ENCODE peak calls at places on chromosome 13, in four cellular contexts. P, F, R and N are unnamed samples.

GRCh38 chr13:44211753-44212152 is 161.9 kb upstream of the SERP2 start:
- DNase-seq in R (no peak), P (no peak), F (no peak), N (no peak)

GRCh38 chr13:37899753-37900152 is 30.2 kb upstream of the TRPC4 start:
- DNase-seq in P (no peak), R (no peak), F (peak), N (no peak)

GRCh38 chr13:79915386-79915785 is 425.5 kb downstream of the SPRY2 start:
- DNase-seq in P (no peak), R (no peak), F (no peak), N (no peak)

GRCh38 chr13:114157869-114158495 is 21.1 kb upstream of the CFAP97D2 start:
- DNase-seq in F (no peak), P (no peak), R (no peak), N (no peak)

GRCh38 chr13:50357586-50358118 is 342.4 kb downstream of the KCNRG start:
- DNase-seq in P (no peak), R (no peak), F (no peak), N (peak)

GRCh38 chr13:85828094-85828684 is 29.0 kb upstream of the SLITRK6 start:
- DNase-seq in P (peak), R (no peak), F (peak), N (peak)

GRCh38 chr13:35768551-35768950 is 292.1 kb upstream of the MAB21L1 start:
- DNase-seq in R (no peak), P (no peak), F (no peak), N (no peak)

GRCh38 chr13:80706164-80706471 is 365.2 kb upstream of the SPRY2 start:
- DNase-seq in F (no peak), R (no peak), P (no peak), N (no peak)

GRCh38 chr13:23159205-23159586 is 21.6 kb upstream of the SGCG start:
- DNase-seq in P (peak), F (peak), R (no peak), N (peak)
- TF ChIP-seq TARDBP in P (no peak), F (no peak), R (no peak), N (no peak)

DNA sequence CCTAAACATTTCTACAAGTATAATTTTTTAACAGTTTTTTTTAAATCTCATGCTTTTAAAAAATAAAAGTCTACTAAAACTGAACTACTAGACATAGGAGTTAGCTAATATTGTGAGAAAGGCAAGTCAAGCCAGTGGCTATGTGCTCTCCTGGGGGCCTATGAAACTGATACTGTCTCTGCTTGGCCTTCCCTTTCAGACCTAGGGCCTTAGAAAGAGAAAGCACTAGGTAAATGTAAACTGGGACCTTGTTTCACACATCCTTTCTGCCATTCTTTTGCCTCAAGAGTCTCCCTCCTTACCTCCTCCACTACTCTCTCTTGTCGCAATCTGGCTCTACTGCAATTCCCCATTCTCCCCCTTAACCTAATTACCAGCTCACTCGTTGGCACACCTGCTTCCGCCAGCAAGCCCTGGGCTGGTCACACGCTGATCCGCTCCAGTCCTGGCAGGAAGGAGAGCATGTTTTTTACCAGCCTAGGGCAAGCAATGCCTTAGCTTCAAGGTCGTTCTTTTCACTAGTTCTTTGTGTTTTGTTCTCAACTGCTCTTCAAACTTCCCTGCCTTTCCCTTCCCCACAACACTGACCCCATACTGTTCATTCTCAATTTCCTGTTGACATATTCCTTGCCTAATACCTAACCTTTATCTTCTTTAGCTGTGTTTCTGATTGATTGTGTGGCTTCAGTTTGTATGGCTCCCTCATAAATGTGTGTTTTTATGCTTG is 23.1 kb downstream of the TBC1D4 start:
- DNase-seq in P (no peak), R (peak), F (peak), N (no peak)
- TF ChIP-seq TARDBP in P (no peak), R (no peak), F (peak), N (no peak)

GRCh38 chr13:110554946-110555345 is 6.6 kb downstream of the RAB20 start:
- DNase-seq in P (no peak), R (no peak), F (no peak), N (no peak)

GRCh38 chr13:110557082-110557481 is 4.4 kb downstream of the RAB20 start:
- DNase-seq in F (no peak), R (no peak), P (no peak), N (no peak)

GRCh38 chr13:110556224-110556606 is 5.3 kb downstream of the RAB20 start:
- DNase-seq in R (no peak), P (no peak), F (no peak), N (no peak)

GRCh38 chr13:110554227-110554836 is 7.2 kb downstream of the RAB20 start:
- DNase-seq in R (no peak), F (no peak), P (no peak), N (no peak)

GRCh38 chr13:110555601-110556223 is 5.8 kb downstream of the RAB20 start:
- DNase-seq in R (no peak), F (peak), P (no peak), N (no peak)
- TF ChIP-seq TARDBP in R (no peak), F (no peak), P (no peak), N (no peak)

GRCh38 chr13:34627905-34628682 is 314.0 kb upstream of the NBEA start:
- DNase-seq in P (no peak), R (no peak), F (no peak), N (no peak)
- TF ChIP-seq TARDBP in P (no peak), R (no peak), F (no peak), N (no peak)

GRCh38 chr13:98458431-98458830 is 118.5 kb downstream of the STK24 start:
- DNase-seq in P (no peak), R (no peak), F (no peak), N (no peak)
- TF ChIP-seq TARDBP in P (no peak), R (no peak), F (no peak), N (no peak)

DNA sequence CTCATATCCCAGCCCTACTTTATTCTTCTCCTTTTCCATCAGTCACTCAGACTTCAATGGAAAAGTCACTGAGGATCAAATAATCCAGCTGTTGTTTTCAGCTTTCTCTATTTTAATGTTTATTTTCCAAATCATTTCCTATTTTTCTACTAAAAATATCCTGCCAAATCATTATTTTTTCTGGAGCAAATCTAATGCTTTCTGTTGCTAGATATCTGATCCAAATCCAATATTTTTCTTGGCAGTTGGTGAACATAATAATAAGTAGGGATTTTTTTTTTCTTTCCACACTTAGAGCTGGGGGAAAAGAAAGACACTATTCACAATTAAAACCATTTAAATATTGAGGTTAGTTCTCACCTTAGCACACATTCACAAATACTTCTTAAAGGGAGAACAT is 656.1 kb downstream of the DACH1 start:
- DNase-seq in F (no peak), P (no peak), R (no peak), N (no peak)
- TF ChIP-seq TARDBP in F (no peak), P (no peak), R (no peak), N (no peak)

GRCh38 chr13:73851104-73851503 is 283.1 kb downstream of the KLF12 start:
- DNase-seq in R (no peak), F (no peak), P (no peak), N (no peak)
- TF ChIP-seq TARDBP in R (no peak), F (no peak), P (no peak), N (no peak)